ENCODE peak calls at places on chromosomes 16 and 17, in five cellular contexts. T, P, B, M and X are unnamed samples.

GRCh38 chr16:11797957-11798299 is 870 bp upstream of the ZC3H7A start:
- DNase-seq in T (no peak), P (no peak), B (no peak), M (no peak), X (peak)

GRCh38 chr17:19386974-19387920 is at the start of gene MFAP4:
- DNase-seq in T (peak), P (no peak), B (peak), M (peak), X (no peak)

GRCh38 chr16:27751676-27752075 is 201.7 kb downstream of the KATNIP start:
- DNase-seq in T (no peak), P (no peak), B (no peak), M (no peak), X (no peak)

GRCh38 chr17:78939615-78940014 is 14.4 kb upstream of the TIMP2 start:
- DNase-seq in T (no peak), P (no peak), B (no peak), M (peak), X (no peak)

GRCh38 chr16:75053791-75054555 is 55.1 kb downstream of the ZNRF1 start:
- DNase-seq in T (no peak), P (peak), B (peak), M (peak), X (no peak)

GRCh38 chr17:57092171-57092570 is 7.1 kb downstream of the AKAP1 start:
- DNase-seq in T (no peak), P (no peak), B (no peak), M (peak), X (peak)

GRCh38 chr16:58500329-58501241 is 642 bp downstream of the NDRG4 start:
- DNase-seq in T (peak), P (no peak), B (peak), M (peak), X (no peak)

GRCh38 chr16:68233835-68234187 is 2.1 kb downstream of the ESRP2 start:
- DNase-seq in T (no peak), P (no peak), B (no peak), M (peak), X (no peak)

GRCh38 chr17:76063880-76064546 is 8.3 kb downstream of the SRP68 start:
- DNase-seq in T (no peak), P (no peak), B (no peak), M (no peak), X (no peak)

DNA sequence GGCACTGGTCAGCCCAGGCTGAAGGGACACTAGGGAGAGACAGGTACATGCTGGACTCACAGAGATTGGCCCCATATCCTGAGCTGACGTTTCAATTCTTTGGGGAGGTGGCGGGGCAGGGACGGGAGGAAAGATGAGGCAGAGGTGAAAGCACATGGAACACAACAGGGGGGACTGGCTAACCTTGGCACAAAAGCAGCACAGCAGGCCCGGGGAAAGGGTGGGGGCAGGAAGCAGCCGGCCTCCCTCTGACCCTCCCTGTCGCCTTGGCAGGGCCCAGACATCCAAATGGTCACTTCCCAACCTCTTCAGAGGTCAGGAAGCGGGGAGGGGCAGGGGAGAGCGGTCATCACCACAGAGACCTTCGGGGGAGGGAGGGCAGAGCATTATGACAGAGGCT is 6.6 kb downstream of the VAT1 start:
- DNase-seq in T (no peak), P (no peak), B (no peak), M (peak), X (no peak)
- TF ChIP-seq POLR2AphosphoS5 in T (no peak), P (peak), B (no peak), M (no peak), X (no peak)

GRCh38 chr17:7019839-7020519 is 2.9 kb upstream of the BCL6B start:
- DNase-seq in T (peak), P (no peak), B (no peak), M (peak), X (no peak)

GRCh38 chr17:7020894-7021664 is 1.8 kb upstream of the BCL6B start:
- DNase-seq in T (no peak), P (no peak), B (no peak), M (no peak), X (no peak)

GRCh38 chr17:7022791-7023571 is at the start of gene BCL6B:
- DNase-seq in T (peak), P (no peak), B (no peak), M (no peak), X (no peak)

GRCh38 chr17:7023576-7024401 is 939 bp downstream of the BCL6B start:
- DNase-seq in T (peak), P (peak), B (peak), M (peak), X (peak)

DNA sequence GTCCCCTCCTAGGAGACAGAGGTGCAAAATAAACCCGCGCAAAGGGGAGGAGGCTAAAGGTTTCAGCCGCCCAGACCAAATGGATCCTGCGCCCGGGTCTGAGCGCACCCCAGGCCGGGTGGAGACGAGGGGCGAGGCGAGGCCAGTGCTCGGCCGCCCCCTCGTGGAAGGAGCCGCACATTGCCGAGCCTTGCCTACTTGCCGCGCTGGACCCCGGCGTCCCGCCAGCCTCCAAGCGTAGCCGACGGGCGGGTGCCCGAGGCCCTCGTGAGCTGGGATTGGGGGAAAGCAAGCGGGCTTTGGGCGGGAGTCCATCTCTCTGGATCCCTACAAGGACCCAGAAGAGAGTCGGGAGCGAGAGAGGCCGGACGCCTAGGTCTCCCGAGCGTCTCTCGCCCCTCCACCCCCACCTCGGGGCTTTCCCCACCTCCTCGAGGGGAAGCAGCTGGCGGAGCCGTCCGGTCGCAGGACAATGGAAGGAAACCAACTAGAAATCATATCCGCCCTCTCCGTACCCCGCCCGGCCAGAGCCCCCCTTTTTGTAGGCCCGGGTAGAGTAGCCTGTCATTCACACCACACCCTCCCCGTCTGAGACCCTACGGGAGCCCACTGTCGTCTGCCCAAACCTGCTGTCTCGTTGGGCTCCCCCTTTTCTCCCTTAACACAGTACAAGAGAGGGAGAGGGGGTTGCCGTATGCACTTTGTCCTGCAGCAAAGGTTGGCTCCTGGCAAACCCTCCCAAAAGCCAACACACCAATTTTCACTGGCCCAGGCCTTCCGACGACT is 664 bp upstream of the BCL6B start:
- DNase-seq in T (peak), P (peak), B (peak), M (peak), X (no peak)
- TF ChIP-seq POLR2AphosphoS5 in T (no peak), P (no peak), B (peak), M (peak), X (no peak)

DNA sequence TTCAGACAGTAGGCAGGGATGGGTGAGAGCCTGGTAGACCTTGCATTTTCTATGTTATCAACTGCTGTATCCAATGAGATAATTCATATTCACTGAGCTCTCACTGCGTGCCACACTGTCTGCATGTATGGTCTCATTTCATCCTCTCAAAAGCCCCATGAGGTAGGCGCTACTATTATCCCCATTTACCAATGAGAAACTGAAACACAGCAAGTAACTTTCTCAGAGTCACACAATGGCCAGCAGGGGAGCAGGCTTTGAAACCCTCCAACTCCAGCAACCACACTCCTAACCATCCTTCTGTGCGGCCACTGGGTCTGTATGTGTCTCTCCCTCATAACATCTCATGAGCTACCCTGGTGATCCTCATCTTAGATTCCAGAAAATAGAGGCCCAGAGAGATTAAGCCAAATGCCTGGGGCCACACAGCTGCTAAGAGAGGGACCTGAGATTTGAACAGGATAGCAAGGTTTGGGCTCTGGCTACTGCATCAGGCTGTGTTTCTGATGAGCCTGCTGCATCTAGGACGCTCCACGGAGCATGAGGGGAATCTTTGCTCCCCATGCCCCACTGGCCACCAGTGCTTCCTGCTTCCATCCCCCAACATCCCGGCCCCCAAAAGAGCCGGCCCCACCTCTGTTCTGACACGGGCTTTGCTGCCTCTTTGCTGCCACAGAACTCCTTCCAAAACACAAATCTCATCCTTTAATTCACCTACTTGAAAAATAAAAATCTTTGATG is 3.2 kb downstream of the CCR7 start:
- DNase-seq in T (no peak), P (no peak), B (no peak), M (no peak), X (no peak)
- TF ChIP-seq POLR2AphosphoS5 in T (no peak), P (no peak), B (no peak), M (no peak), X (no peak)

GRCh38 chr17:44499722-44500121 is 3.5 kb downstream of the GPATCH8 start:
- DNase-seq in T (no peak), P (no peak), B (no peak), M (no peak), X (no peak)

GRCh38 chr17:44502598-44503079 is 567 bp downstream of the GPATCH8 start:
- DNase-seq in T (no peak), P (no peak), B (no peak), M (no peak), X (no peak)

GRCh38 chr17:44501866-44502265 is 1.3 kb downstream of the GPATCH8 start:
- DNase-seq in T (no peak), P (no peak), B (no peak), M (no peak), X (no peak)

GRCh38 chr17:44503080-44503842 is at the start of gene GPATCH8:
- DNase-seq in T (peak), P (peak), B (peak), M (peak), X (peak)
- TF ChIP-seq POLR2AphosphoS5 in T (peak), P (peak), B (peak), M (peak), X (peak)

DNA sequence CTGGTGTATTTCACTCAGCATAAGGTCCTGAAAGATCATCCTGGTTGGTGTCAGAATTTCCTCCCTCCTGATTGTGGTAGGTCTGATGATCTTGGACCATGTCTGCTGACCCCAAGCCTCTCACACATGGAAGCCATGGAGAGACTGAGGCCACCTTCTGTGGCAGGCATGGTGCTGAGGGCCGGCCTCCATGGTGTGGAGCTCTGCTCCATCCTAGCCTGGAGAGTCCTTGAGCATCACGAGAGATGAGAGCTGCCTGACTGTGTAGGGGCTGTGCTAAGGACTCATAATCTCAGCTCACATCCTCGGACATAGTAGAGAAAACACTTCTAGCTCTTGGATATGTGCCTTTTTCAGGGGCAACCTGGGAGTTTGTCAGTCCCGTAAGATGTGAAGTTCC is 40.6 kb downstream of the MPRIP start:
- DNase-seq in T (no peak), P (no peak), B (peak), M (peak), X (no peak)
- TF ChIP-seq POLR2AphosphoS5 in T (no peak), P (no peak), B (no peak), M (no peak), X (no peak)

DNA sequence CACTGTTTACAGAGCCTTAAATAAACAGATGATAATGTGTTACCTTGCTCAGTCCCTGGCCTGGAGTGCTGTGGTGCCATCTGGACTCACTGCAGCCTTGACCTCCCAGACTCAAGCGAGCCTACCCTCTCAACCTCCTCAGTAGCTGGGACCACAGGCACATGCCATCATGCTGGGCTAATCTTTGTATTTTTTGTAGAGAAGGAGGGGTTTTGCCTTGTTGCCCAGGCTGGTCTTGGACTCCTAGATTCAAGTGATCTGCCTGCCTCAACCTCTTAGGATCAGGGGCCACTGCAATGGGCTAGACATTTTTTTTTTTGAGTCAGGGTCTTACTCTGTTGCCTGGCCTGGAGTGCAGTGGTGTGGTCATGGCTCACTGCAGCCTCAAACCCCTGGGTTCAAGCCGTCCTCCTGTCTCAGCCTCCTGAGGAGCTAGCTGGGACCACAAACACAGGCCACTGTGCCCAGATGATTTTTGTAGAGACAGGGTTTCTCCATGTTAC is 5.0 kb upstream of the NAGLU start:
- DNase-seq in T (no peak), P (no peak), B (no peak), M (no peak), X (no peak)
- TF ChIP-seq POLR2AphosphoS5 in T (no peak), P (peak), B (no peak), M (no peak), X (no peak)

GRCh38 chr16:89344846-89345577 is 127.5 kb downstream of the ZNF778 start:
- DNase-seq in T (no peak), P (no peak), B (no peak), M (no peak), X (no peak)

GRCh38 chr16:89341274-89341673 is 123.8 kb downstream of the ZNF778 start:
- DNase-seq in T (no peak), P (no peak), B (no peak), M (no peak), X (no peak)

GRCh38 chr16:89344314-89344828 is 126.9 kb downstream of the ZNF778 start:
- DNase-seq in T (no peak), P (no peak), B (no peak), M (no peak), X (no peak)

GRCh38 chr16:89343501-89344291 is 126.2 kb downstream of the ZNF778 start:
- DNase-seq in T (no peak), P (no peak), B (no peak), M (no peak), X (no peak)

DNA sequence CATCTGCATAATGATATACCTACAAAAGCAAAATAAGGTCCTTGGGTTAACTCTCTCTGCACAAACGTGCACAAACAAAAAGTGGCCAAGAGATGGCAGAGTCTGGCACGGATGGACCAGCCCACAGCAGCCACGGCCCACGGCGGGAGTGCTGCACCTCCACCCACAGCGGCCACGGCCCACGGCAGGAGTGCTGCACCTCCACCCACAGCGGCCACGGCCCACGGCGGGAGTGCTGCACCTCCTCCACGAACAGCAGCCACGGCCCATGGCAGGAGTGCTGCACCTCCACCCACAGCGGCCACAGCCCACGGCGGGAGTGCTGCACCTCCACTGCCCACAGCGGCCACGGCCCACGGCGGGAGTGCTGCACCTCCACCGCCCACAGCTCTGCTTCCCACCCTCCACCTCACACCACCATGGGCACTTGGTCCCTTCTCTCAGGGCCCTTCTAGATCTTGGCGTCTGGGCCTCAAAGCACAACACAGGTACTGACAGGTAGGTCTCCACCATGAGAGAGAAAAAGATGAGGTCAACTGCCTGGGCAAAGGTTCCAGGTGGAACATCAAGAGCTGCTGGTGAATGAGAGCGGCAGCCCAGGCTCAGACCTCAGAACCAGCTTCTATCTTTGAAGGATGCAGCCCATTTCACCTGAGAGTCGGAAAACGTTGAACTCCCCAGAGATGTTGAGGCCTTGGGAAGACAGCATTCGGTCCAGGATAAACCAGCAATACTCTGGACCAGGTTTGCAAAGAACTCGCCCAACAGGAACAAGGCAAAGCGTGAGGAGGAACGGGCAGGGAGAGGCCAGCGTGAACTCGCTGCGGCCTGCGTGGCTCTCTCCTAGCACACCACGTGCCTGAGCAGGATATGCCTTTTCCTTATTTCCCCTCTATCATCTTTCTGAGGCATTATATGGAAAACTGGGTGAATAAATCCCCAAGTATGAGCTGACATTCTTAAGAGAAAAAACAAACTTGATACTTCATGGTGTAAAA is 124.5 kb downstream of the ZNF778 start:
- DNase-seq in T (peak), P (no peak), B (no peak), M (no peak), X (no peak)
- TF ChIP-seq POLR2AphosphoS5 in T (no peak), P (peak), B (no peak), M (no peak), X (no peak)